ENCODE peak calls at places on chromosomes 3 and 15, in nine cellular contexts. N, W, X, J, R, T, Z, K and U are unnamed samples.

GRCh38 chr3:111227216-111227615 is 155.6 kb downstream of the NECTIN3 start:
- DNase-seq in N (peak), W (no peak), X (no peak), J (no peak), R (no peak), T (peak), Z (no peak), K (no peak), U (peak)

GRCh38 chr3:156795890-156796451 is 30.2 kb upstream of the LEKR1 start:
- DNase-seq in N (no peak), W (no peak), X (no peak), J (peak), R (no peak), T (peak), Z (no peak), K (no peak), U (peak)

GRCh38 chr3:99850608-99851007 is 32.9 kb downstream of the CMSS1 start:
- DNase-seq in N (no peak), W (no peak), X (no peak), J (no peak), R (no peak), T (no peak), Z (no peak), K (no peak), U (no peak)

GRCh38 chr15:49817100-49817499 is 196.3 kb downstream of the DTWD1 start:
- DNase-seq in N (no peak), W (no peak), X (no peak), J (no peak), R (no peak), T (no peak), Z (no peak), K (no peak), U (no peak)

GRCh38 chr15:100209204-100209603 is 132.6 kb downstream of the ADAMTS17 start:
- DNase-seq in N (no peak), W (no peak), X (no peak), J (no peak), R (peak), T (no peak), Z (no peak), K (no peak), U (no peak)

GRCh38 chr15:73781038-73781925 is 28.1 kb upstream of the INSYN1 start:
- DNase-seq in N (peak), W (no peak), X (no peak), J (no peak), R (no peak), T (peak), Z (no peak), K (no peak), U (peak)

GRCh38 chr15:81163961-81164800 is 30.1 kb downstream of the CFAP161 start:
- DNase-seq in N (peak), W (no peak), X (no peak), J (no peak), R (no peak), T (peak), Z (no peak), K (no peak), U (peak)

GRCh38 chr3:18098960-18099587 is 326.1 kb downstream of the SATB1 start:
- DNase-seq in N (peak), W (no peak), X (no peak), J (no peak), R (no peak), T (peak), Z (no peak), K (no peak), U (peak)

GRCh38 chr3:39529551-39529950 is 62.1 kb downstream of the MOBP start:
- DNase-seq in N (no peak), W (no peak), X (no peak), J (no peak), R (no peak), T (no peak), Z (no peak), K (no peak), U (peak)

GRCh38 chr3:189236352-189236751 is 64.6 kb downstream of the TPRG1 start:
- DNase-seq in N (no peak), W (no peak), X (no peak), J (peak), R (no peak), T (no peak), Z (no peak), K (no peak), U (no peak)

GRCh38 chr3:31369637-31370036 is 163.1 kb upstream of the STT3B start:
- DNase-seq in N (peak), W (no peak), X (no peak), J (no peak), R (no peak), T (peak), Z (no peak), K (no peak), U (peak)

GRCh38 chr3:12437861-12438260 is 46.4 kb upstream of the TSEN2 start:
- DNase-seq in N (no peak), W (no peak), X (no peak), J (no peak), R (no peak), T (no peak), Z (no peak), K (no peak), U (no peak)

GRCh38 chr3:196207159-196207832 is 3.9 kb downstream of the ZDHHC19 start:
- DNase-seq in N (no peak), W (peak), X (peak), J (peak), R (peak), T (no peak), Z (no peak), K (no peak), U (no peak)

GRCh38 chr15:80550219-80550909 is 144.7 kb upstream of the ABHD17C start:
- DNase-seq in N (peak), W (no peak), X (no peak), J (no peak), R (no peak), T (peak), Z (no peak), K (no peak), U (peak)

GRCh38 chr3:50122661-50123391 is 32.3 kb upstream of the SEMA3F start:
- DNase-seq in N (no peak), W (no peak), X (no peak), J (no peak), R (no peak), T (no peak), Z (no peak), K (no peak), U (no peak)